ENCODE peak calls at places on chromosomes 1 and 21, in four cellular contexts. K, X, M and I are unnamed samples.

GRCh38 chr1:43054961-43055360 is 96.3 kb upstream of the SLC2A1 start:
- DNase-seq in K (no peak), X (no peak), M (peak; percentile 40), I (no peak)

GRCh38 chr1:219940707-219941106 is 12.3 kb upstream of the SLC30A10 start:
- DNase-seq in K (no peak), X (no peak), M (no peak), I (peak; percentile 32)

GRCh38 chr1:156281281-156282142 is 1.1 kb downstream of the SMG5 start:
- DNase-seq in K (no peak), X (peak; percentile 24), M (peak; percentile 55), I (peak; percentile 91)

GRCh38 chr1:230322421-230322756 is 103.7 kb downstream of the PGBD5 start:
- DNase-seq in K (no peak), X (no peak), M (no peak), I (no peak)

GRCh38 chr1:234917495-234918188 is 211.0 kb downstream of the TOMM20 start:
- DNase-seq in K (no peak), X (no peak), M (no peak), I (no peak)

GRCh38 chr1:65063025-65063424 is 85.0 kb upstream of the AK4 start:
- DNase-seq in K (no peak), X (no peak), M (no peak), I (no peak)

GRCh38 chr1:151905070-151905442 is 4.3 kb downstream of the THEM4 start:
- DNase-seq in K (no peak), X (no peak), M (no peak), I (no peak)

GRCh38 chr1:225655509-225656258 is 2.8 kb upstream of the ENAH start:
- DNase-seq in K (no peak), X (no peak), M (peak; percentile 98), I (peak; percentile 92)

GRCh38 chr1:200316148-200316803 is 93.6 kb downstream of the ZNF281 start:
- DNase-seq in K (no peak), X (no peak), M (no peak), I (no peak)

GRCh38 chr1:111733183-111733995 is 5.8 kb downstream of the INKA2 start:
- DNase-seq in K (no peak), X (no peak), M (peak; percentile 91), I (peak; percentile 95)

GRCh38 chr1:82094136-82094535 is 293.4 kb downstream of the ADGRL2 start:
- DNase-seq in K (no peak), X (no peak), M (no peak), I (no peak)

GRCh38 chr1:153678519-153679336 is at the start of gene NPR1:
- DNase-seq in K (no peak), X (no peak), M (no peak), I (peak; percentile 90)

GRCh38 chr1:205248793-205249601 is 21.3 kb downstream of the TMCC2 start:
- DNase-seq in K (no peak), X (no peak), M (peak; percentile 75), I (peak; percentile 60)

DNA sequence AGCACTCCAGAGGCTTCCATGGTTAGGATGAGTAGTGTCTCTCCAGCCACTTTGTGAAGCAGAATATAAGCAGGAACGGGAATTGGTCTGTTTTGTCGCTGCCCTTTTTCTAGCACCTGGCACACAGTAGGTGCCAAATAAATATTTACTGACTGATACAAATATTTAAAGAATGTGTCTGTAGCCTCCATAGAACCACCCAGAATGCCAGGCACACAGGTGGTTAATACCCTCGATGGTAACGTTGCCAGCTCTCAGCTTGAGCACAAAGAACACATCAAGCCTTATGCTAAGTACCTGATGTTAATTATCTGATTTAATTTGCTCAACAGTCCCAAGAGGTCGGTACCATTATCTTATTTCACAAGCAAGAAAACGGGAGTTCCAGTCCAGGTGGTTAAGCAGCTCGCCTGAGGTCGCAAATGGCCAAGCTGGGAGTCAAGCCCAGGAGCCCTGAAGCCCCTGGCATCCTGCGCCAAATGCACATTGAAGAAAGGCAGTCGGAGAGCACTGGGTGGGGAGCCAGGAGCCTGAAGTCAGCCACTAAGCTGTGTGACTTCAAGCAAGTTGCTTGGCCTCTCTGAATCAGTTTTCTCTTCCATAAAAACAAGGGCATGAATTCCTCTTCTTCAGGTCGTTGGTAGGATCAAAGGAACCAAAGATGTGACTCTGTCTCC is 26.4 kb downstream of the HSPG2 start:
- DNase-seq in K (no peak), X (no peak), M (no peak), I (peak; percentile 48)
- H3K4me1 ChIP-seq in K (peaks cover 35% of the 10 kb centered on the region), X (no peaks in the 10 kb centered on the region), M (peaks cover 27% of the 10 kb centered on the region), I (peaks cover 67% of the 10 kb centered on the region)

GRCh38 chr21:35202431-35202830 is 153.3 kb upstream of the RUNX1 start:
- DNase-seq in K (no peak), X (no peak), M (peak; percentile 71), I (no peak)

GRCh38 chr21:35204850-35205564 is 155.9 kb upstream of the RUNX1 start:
- DNase-seq in K (no peak), X (peak; percentile 38), M (peak; percentile 98), I (peak; percentile 58)

GRCh38 chr21:35204125-35204524 is 155.0 kb upstream of the RUNX1 start:
- DNase-seq in K (no peak), X (no peak), M (peak; percentile 46), I (peak; percentile 52)

GRCh38 chr21:35201799-35202198 is 152.7 kb upstream of the RUNX1 start:
- DNase-seq in K (no peak), X (no peak), M (no peak), I (no peak)

GRCh38 chr21:35203093-35204021 is 154.3 kb upstream of the RUNX1 start:
- DNase-seq in K (no peak), X (no peak), M (peak; percentile 93), I (peak; percentile 43)
- H3K4me2 ChIP-seq in K (no peak overlapping the region), X (no peak overlapping the region), M (peak overlapping the region; percentile 54), I (peak overlapping the region; percentile 46)

GRCh38 chr1:107499139-107499744 is 358.4 kb downstream of the NTNG1 start:
- DNase-seq in K (no peak), X (no peak), M (no peak), I (no peak)
- H2AFZ ChIP-seq in K (no peak overlapping the region), X (no peak overlapping the region), M (no peak overlapping the region), I (no peak overlapping the region)

GRCh38 chr21:45086342-45086958 is 12.1 kb downstream of the ADARB1 start:
- DNase-seq in K (no peak), X (peak; percentile 44), M (no peak), I (no peak)

GRCh38 chr21:45087022-45087823 is 12.8 kb downstream of the ADARB1 start:
- DNase-seq in K (no peak), X (peak; percentile 70), M (peak; percentile 44), I (no peak)

GRCh38 chr21:45084121-45084520 is 9.7 kb downstream of the ADARB1 start:
- DNase-seq in K (no peak), X (no peak), M (no peak), I (no peak)

GRCh38 chr21:45084881-45085536 is 10.6 kb downstream of the ADARB1 start:
- DNase-seq in K (no peak), X (no peak), M (no peak), I (no peak)

GRCh38 chr21:45085700-45086099 is 11.3 kb downstream of the ADARB1 start:
- DNase-seq in K (no peak), X (no peak), M (no peak), I (no peak)
- H3K4me1 ChIP-seq in K (no peaks in the 10 kb centered on the region), X (peaks cover 67% of the 10 kb centered on the region), M (peaks cover 26% of the 10 kb centered on the region), I (peaks cover 12% of the 10 kb centered on the region)

GRCh38 chr1:248000169-248000568 is 13.3 kb upstream of the OR2L5 start:
- DNase-seq in K (no peak), X (no peak), M (no peak), I (no peak)
- H3K4me2 ChIP-seq in K (no peak overlapping the region), X (no peak overlapping the region), M (no peak overlapping the region), I (no peak overlapping the region)

GRCh38 chr1:47627471-47628370 is 189.9 kb downstream of the FOXD2 start:
- DNase-seq in K (no peak), X (no peak), M (no peak), I (no peak)

GRCh38 chr1:47630346-47630745 is 192.5 kb downstream of the FOXD2 start:
- DNase-seq in K (no peak), X (no peak), M (no peak), I (no peak)

GRCh38 chr1:47631596-47631995 is 193.8 kb downstream of the FOXD2 start:
- DNase-seq in K (no peak), X (no peak), M (no peak), I (no peak)

GRCh38 chr1:47627016-47627415 is 189.2 kb downstream of the FOXD2 start:
- DNase-seq in K (no peak), X (no peak), M (no peak), I (no peak)

DNA sequence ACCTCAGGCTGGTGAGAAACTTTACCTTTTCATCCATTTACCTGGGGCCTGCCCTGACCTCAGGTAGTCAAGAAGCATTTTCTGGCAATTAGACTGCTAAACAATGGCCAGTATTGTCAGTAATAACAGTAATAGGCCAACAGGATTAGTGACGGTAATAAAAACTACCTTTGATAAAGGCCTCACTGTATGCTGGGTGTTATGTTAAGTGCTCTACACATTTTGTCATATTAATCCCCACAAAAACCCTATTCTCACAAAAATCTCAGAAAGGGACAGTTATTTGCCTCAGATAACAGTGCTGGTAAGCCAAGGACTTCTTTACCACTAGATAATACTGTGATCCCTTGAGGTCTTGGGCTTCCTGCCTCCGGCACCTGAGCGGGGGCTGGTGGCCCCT is 191.4 kb downstream of the FOXD2 start:
- DNase-seq in K (no peak), X (no peak), M (no peak), I (no peak)
- H2AFZ ChIP-seq in K (no peak overlapping the region), X (no peak overlapping the region), M (no peak overlapping the region), I (no peak overlapping the region)

GRCh38 chr1:7299994-7300393 is 471.1 kb upstream of the VAMP3 start:
- DNase-seq in K (no peak), X (no peak), M (peak; percentile 96), I (peak; percentile 71)

GRCh38 chr1:7296968-7297367 is 474.1 kb upstream of the VAMP3 start:
- DNase-seq in K (no peak), X (no peak), M (no peak), I (no peak)

GRCh38 chr1:7298749-7299151 is 472.3 kb upstream of the VAMP3 start:
- DNase-seq in K (no peak), X (no peak), M (peak; percentile 82), I (peak; percentile 67)

GRCh38 chr1:7299329-7299799 is 471.7 kb upstream of the VAMP3 start:
- DNase-seq in K (peak; percentile 46), X (no peak), M (peak; percentile 100), I (peak; percentile 89)

DNA sequence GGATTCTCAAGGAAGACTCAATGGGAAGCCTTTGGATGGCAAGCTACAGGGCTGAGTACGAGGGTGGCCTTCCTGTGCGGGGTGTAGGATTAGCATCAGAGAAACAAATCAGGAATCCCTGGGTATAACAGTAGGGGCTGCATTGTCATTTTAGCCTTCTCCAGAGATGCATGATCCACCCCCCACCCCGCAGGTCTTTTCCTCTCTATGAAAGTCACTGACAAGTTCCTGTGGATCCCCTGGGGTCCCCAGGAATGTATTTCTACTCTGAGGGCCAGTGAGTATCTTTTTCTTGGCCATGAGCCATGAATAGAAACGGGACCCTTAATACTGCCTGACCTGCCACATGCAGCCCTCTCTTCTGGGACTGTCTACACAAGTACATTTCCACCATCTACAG is 473.0 kb upstream of the VAMP3 start:
- DNase-seq in K (peak; percentile 33), X (no peak), M (no peak), I (no peak)
- H3K4me1 ChIP-seq in K (peaks cover 17% of the 10 kb centered on the region), X (no peaks in the 10 kb centered on the region), M (peaks cover 18% of the 10 kb centered on the region), I (peaks cover 36% of the 10 kb centered on the region)

GRCh38 chr1:183898610-183899009 is 93.7 kb downstream of the RGL1 start:
- DNase-seq in K (no peak), X (no peak), M (no peak), I (no peak)
- H3K4me2 ChIP-seq in K (no peak overlapping the region), X (no peak overlapping the region), M (no peak overlapping the region), I (no peak overlapping the region)